ENCODE peak calls at places on chromosomes 5 and 9, in six cellular contexts. F, M, U, L, S and R are unnamed samples.

GRCh38 chr9:137407590-137408300 is 15.2 kb downstream of the EXD3 start:
- DNase-seq in F (no peak), M (no peak), U (no peak), L (no peak), S (no peak), R (no peak)

GRCh38 chr5:32776203-32776602 is 65.1 kb downstream of the NPR3 start:
- DNase-seq in F (no peak), M (no peak), U (no peak), L (no peak), S (no peak), R (no peak)

GRCh38 chr5:132873119-132873929 is at the start of gene LEAP2:
- DNase-seq in F (no peak), M (no peak), U (peak), L (peak), S (no peak), R (no peak)

GRCh38 chr5:180331647-180331950 is 21.5 kb downstream of the GFPT2 start:
- DNase-seq in F (peak), M (no peak), U (no peak), L (no peak), S (no peak), R (no peak)

GRCh38 chr9:90420714-90421513 is 221.7 kb downstream of the DIRAS2 start:
- DNase-seq in F (peak), M (no peak), U (no peak), L (no peak), S (no peak), R (no peak)

GRCh38 chr9:37747271-37747753 is 6.3 kb upstream of the TRMT10B start:
- DNase-seq in F (peak), M (peak), U (peak), L (peak), S (peak), R (peak)

GRCh38 chr5:6728011-6728794 is 15.0 kb downstream of the TENT4A start:
- DNase-seq in F (no peak), M (no peak), U (no peak), L (no peak), S (no peak), R (no peak)

GRCh38 chr9:89427621-89428221 is 70.2 kb downstream of the SEMA4D start:
- DNase-seq in F (peak), M (no peak), U (no peak), L (no peak), S (no peak), R (no peak)

GRCh38 chr5:135930949-135931295 is 23.9 kb downstream of the LECT2 start:
- DNase-seq in F (no peak), M (no peak), U (no peak), L (no peak), S (no peak), R (no peak)

GRCh38 chr9:18516514-18516913 is 42.6 kb downstream of the ADAMTSL1 start:
- DNase-seq in F (no peak), M (no peak), U (no peak), L (no peak), S (no peak), R (no peak)

GRCh38 chr5:30405821-30406220 is 787.7 kb upstream of the CDH6 start:
- DNase-seq in F (no peak), M (peak), U (no peak), L (no peak), S (no peak), R (no peak)

GRCh38 chr5:158023266-158023665 is 164.3 kb upstream of the CLINT1 start:
- DNase-seq in F (peak), M (no peak), U (no peak), L (no peak), S (peak), R (no peak)

GRCh38 chr9:33135086-33135958 is 31.8 kb downstream of the B4GALT1 start:
- DNase-seq in F (no peak), M (peak), U (no peak), L (no peak), S (no peak), R (no peak)

GRCh38 chr5:142545653-142546322 is 140.1 kb downstream of the FGF1 start:
- DNase-seq in F (no peak), M (peak), U (no peak), L (no peak), S (no peak), R (no peak)

GRCh38 chr9:82645591-82645990 is 417.4 kb downstream of the RASEF start:
- DNase-seq in F (no peak), M (no peak), U (no peak), L (no peak), S (no peak), R (no peak)

GRCh38 chr9:104553261-104553660 is 15.7 kb upstream of the OR13C8 start:
- DNase-seq in F (peak), M (peak), U (no peak), L (no peak), S (no peak), R (peak)

GRCh38 chr5:179720222-179720621 is 12.4 kb upstream of the MAML1 start:
- DNase-seq in F (no peak), M (no peak), U (no peak), L (no peak), S (peak), R (no peak)

GRCh38 chr9:13971910-13972655 is 341.9 kb downstream of the NFIB start:
- DNase-seq in F (no peak), M (no peak), U (no peak), L (no peak), S (no peak), R (no peak)

GRCh38 chr9:72477862-72478564 is 43.4 kb upstream of the TMC1 start:
- DNase-seq in F (peak), M (peak), U (no peak), L (peak), S (peak), R (peak)

GRCh38 chr5:176832162-176832561 is 21.8 kb downstream of the UNC5A start:
- DNase-seq in F (no peak), M (no peak), U (no peak), L (no peak), S (no peak), R (no peak)

GRCh38 chr9:132877818-132878694 is at the start of gene AK8:
- DNase-seq in F (peak), M (peak), U (peak), L (peak), S (peak), R (peak)

GRCh38 chr5:62547929-62548678 is 30.5 kb upstream of the LRRC70 start:
- DNase-seq in F (no peak), M (no peak), U (no peak), L (no peak), S (no peak), R (no peak)

GRCh38 chr9:117461386-117461785 is 46.5 kb upstream of the ASTN2 start:
- DNase-seq in F (no peak), M (no peak), U (no peak), L (no peak), S (no peak), R (no peak)

GRCh38 chr9:88775559-88775958 is 215.7 kb upstream of the S1PR3 start:
- DNase-seq in F (no peak), M (peak), U (no peak), L (no peak), S (peak), R (no peak)

GRCh38 chr5:139951296-139951924 is 91.7 kb downstream of the NRG2 start:
- DNase-seq in F (no peak), M (no peak), U (no peak), L (no peak), S (no peak), R (peak)

GRCh38 chr5:177419045-177419444 is 7.4 kb upstream of the GRK6 start:
- DNase-seq in F (no peak), M (peak), U (no peak), L (no peak), S (peak), R (peak)